ENCODE peak calls at places on chromosomes 11 and 22, in eight cellular contexts. One of them, this sample, is unnamed.

GRCh38 chr22:23714596-23715588 is 24.1 kb downstream of the RGL4 start:
- DNase-seq in kidney glomerular epithelial cell: no peak
- DNase-seq in cardiac muscle cell: no peak
- DNase-seq in stimulated activated CD8-positive, alpha-beta memory T cell treated with anti-CD3 and anti-CD28 coated beads, Interleukin-12 subunit alpha, Interleukin-12 subunit beta, amount 100 ng/mL, for 4 hours: no peak
- DNase-seq in AG04450: no peak
- DNase-seq in T-helper 2 cell: no peak
- DNase-seq in activated naive CD4-positive, alpha-beta T cell treated with Interleukin-2 at 50 U/mL for 16 hours: no peak
- DNase-seq in MCF 10A: no peak
- DNase-seq in this sample: no peak

GRCh38 chr22:44906248-44906936 is 103.4 kb downstream of the PHF21B start:
- DNase-seq in kidney glomerular epithelial cell: no peak
- DNase-seq in cardiac muscle cell: no peak
- DNase-seq in stimulated activated CD8-positive, alpha-beta memory T cell treated with anti-CD3 and anti-CD28 coated beads, Interleukin-12 subunit alpha, Interleukin-12 subunit beta, amount 100 ng/mL, for 4 hours: no peak
- DNase-seq in AG04450: no peak
- DNase-seq in T-helper 2 cell: no peak
- DNase-seq in activated naive CD4-positive, alpha-beta T cell treated with Interleukin-2 at 50 U/mL for 16 hours: no peak
- DNase-seq in MCF 10A: no peak
- DNase-seq in this sample: peak

GRCh38 chr11:115581871-115582639 is 77.8 kb upstream of the CADM1 start:
- DNase-seq in kidney glomerular epithelial cell: no peak
- DNase-seq in cardiac muscle cell: peak
- DNase-seq in stimulated activated CD8-positive, alpha-beta memory T cell treated with anti-CD3 and anti-CD28 coated beads, Interleukin-12 subunit alpha, Interleukin-12 subunit beta, amount 100 ng/mL, for 4 hours: no peak
- DNase-seq in AG04450: no peak
- DNase-seq in T-helper 2 cell: no peak
- DNase-seq in activated naive CD4-positive, alpha-beta T cell treated with Interleukin-2 at 50 U/mL for 16 hours: no peak
- DNase-seq in MCF 10A: no peak
- DNase-seq in this sample: no peak

GRCh38 chr11:16225623-16226022 is 130.7 kb downstream of the SOX6 start:
- DNase-seq in kidney glomerular epithelial cell: no peak
- DNase-seq in cardiac muscle cell: no peak
- DNase-seq in stimulated activated CD8-positive, alpha-beta memory T cell treated with anti-CD3 and anti-CD28 coated beads, Interleukin-12 subunit alpha, Interleukin-12 subunit beta, amount 100 ng/mL, for 4 hours: no peak
- DNase-seq in AG04450: no peak
- DNase-seq in T-helper 2 cell: no peak
- DNase-seq in activated naive CD4-positive, alpha-beta T cell treated with Interleukin-2 at 50 U/mL for 16 hours: no peak
- DNase-seq in MCF 10A: no peak
- DNase-seq in this sample: no peak

GRCh38 chr11:102341844-102342318 is 5.1 kb upstream of the BIRC2 start:
- DNase-seq in kidney glomerular epithelial cell: peak
- DNase-seq in cardiac muscle cell: peak
- DNase-seq in stimulated activated CD8-positive, alpha-beta memory T cell treated with anti-CD3 and anti-CD28 coated beads, Interleukin-12 subunit alpha, Interleukin-12 subunit beta, amount 100 ng/mL, for 4 hours: no peak
- DNase-seq in AG04450: peak
- DNase-seq in T-helper 2 cell: peak
- DNase-seq in activated naive CD4-positive, alpha-beta T cell treated with Interleukin-2 at 50 U/mL for 16 hours: peak
- DNase-seq in MCF 10A: peak
- DNase-seq in this sample: no peak

GRCh38 chr11:20277014-20277413 is 86.5 kb upstream of the HTATIP2 start:
- DNase-seq in kidney glomerular epithelial cell: no peak
- DNase-seq in cardiac muscle cell: no peak
- DNase-seq in stimulated activated CD8-positive, alpha-beta memory T cell treated with anti-CD3 and anti-CD28 coated beads, Interleukin-12 subunit alpha, Interleukin-12 subunit beta, amount 100 ng/mL, for 4 hours: no peak
- DNase-seq in AG04450: no peak
- DNase-seq in T-helper 2 cell: no peak
- DNase-seq in activated naive CD4-positive, alpha-beta T cell treated with Interleukin-2 at 50 U/mL for 16 hours: no peak
- DNase-seq in MCF 10A: no peak
- DNase-seq in this sample: no peak

GRCh38 chr11:10777806-10778205 is 26.8 kb downstream of the CTR9 start:
- DNase-seq in kidney glomerular epithelial cell: no peak
- DNase-seq in cardiac muscle cell: no peak
- DNase-seq in stimulated activated CD8-positive, alpha-beta memory T cell treated with anti-CD3 and anti-CD28 coated beads, Interleukin-12 subunit alpha, Interleukin-12 subunit beta, amount 100 ng/mL, for 4 hours: no peak
- DNase-seq in AG04450: no peak
- DNase-seq in T-helper 2 cell: no peak
- DNase-seq in activated naive CD4-positive, alpha-beta T cell treated with Interleukin-2 at 50 U/mL for 16 hours: no peak
- DNase-seq in MCF 10A: no peak
- DNase-seq in this sample: no peak

GRCh38 chr11:115665345-115665901 is 161.2 kb upstream of the CADM1 start:
- DNase-seq in kidney glomerular epithelial cell: no peak
- DNase-seq in cardiac muscle cell: no peak
- DNase-seq in stimulated activated CD8-positive, alpha-beta memory T cell treated with anti-CD3 and anti-CD28 coated beads, Interleukin-12 subunit alpha, Interleukin-12 subunit beta, amount 100 ng/mL, for 4 hours: no peak
- DNase-seq in AG04450: no peak
- DNase-seq in T-helper 2 cell: no peak
- DNase-seq in activated naive CD4-positive, alpha-beta T cell treated with Interleukin-2 at 50 U/mL for 16 hours: no peak
- DNase-seq in MCF 10A: no peak
- DNase-seq in this sample: no peak

GRCh38 chr22:35746946-35747703 is 29.5 kb downstream of the APOL5 start:
- DNase-seq in kidney glomerular epithelial cell: no peak
- DNase-seq in cardiac muscle cell: no peak
- DNase-seq in stimulated activated CD8-positive, alpha-beta memory T cell treated with anti-CD3 and anti-CD28 coated beads, Interleukin-12 subunit alpha, Interleukin-12 subunit beta, amount 100 ng/mL, for 4 hours: no peak
- DNase-seq in AG04450: peak
- DNase-seq in T-helper 2 cell: no peak
- DNase-seq in activated naive CD4-positive, alpha-beta T cell treated with Interleukin-2 at 50 U/mL for 16 hours: no peak
- DNase-seq in MCF 10A: no peak
- DNase-seq in this sample: no peak

GRCh38 chr11:11416502-11416901 is 63.5 kb upstream of the CSNK2A3 start:
- DNase-seq in kidney glomerular epithelial cell: no peak
- DNase-seq in cardiac muscle cell: no peak
- DNase-seq in stimulated activated CD8-positive, alpha-beta memory T cell treated with anti-CD3 and anti-CD28 coated beads, Interleukin-12 subunit alpha, Interleukin-12 subunit beta, amount 100 ng/mL, for 4 hours: no peak
- DNase-seq in AG04450: no peak
- DNase-seq in T-helper 2 cell: no peak
- DNase-seq in activated naive CD4-positive, alpha-beta T cell treated with Interleukin-2 at 50 U/mL for 16 hours: no peak
- DNase-seq in MCF 10A: peak
- DNase-seq in this sample: no peak

GRCh38 chr11:122765487-122766131 is 72.7 kb upstream of the CRTAM start:
- DNase-seq in kidney glomerular epithelial cell: peak
- DNase-seq in cardiac muscle cell: no peak
- DNase-seq in stimulated activated CD8-positive, alpha-beta memory T cell treated with anti-CD3 and anti-CD28 coated beads, Interleukin-12 subunit alpha, Interleukin-12 subunit beta, amount 100 ng/mL, for 4 hours: no peak
- DNase-seq in AG04450: no peak
- DNase-seq in T-helper 2 cell: no peak
- DNase-seq in activated naive CD4-positive, alpha-beta T cell treated with Interleukin-2 at 50 U/mL for 16 hours: no peak
- DNase-seq in MCF 10A: no peak
- DNase-seq in this sample: no peak

GRCh38 chr11:10298342-10298741 is 4.3 kb upstream of the SBF2 start:
- DNase-seq in kidney glomerular epithelial cell: peak
- DNase-seq in cardiac muscle cell: peak
- DNase-seq in stimulated activated CD8-positive, alpha-beta memory T cell treated with anti-CD3 and anti-CD28 coated beads, Interleukin-12 subunit alpha, Interleukin-12 subunit beta, amount 100 ng/mL, for 4 hours: no peak
- DNase-seq in AG04450: peak
- DNase-seq in T-helper 2 cell: peak
- DNase-seq in activated naive CD4-positive, alpha-beta T cell treated with Interleukin-2 at 50 U/mL for 16 hours: peak
- DNase-seq in MCF 10A: no peak
- DNase-seq in this sample: no peak

GRCh38 chr11:132257861-132258260 is 887.4 kb downstream of the NTM start:
- DNase-seq in kidney glomerular epithelial cell: no peak
- DNase-seq in cardiac muscle cell: no peak
- DNase-seq in stimulated activated CD8-positive, alpha-beta memory T cell treated with anti-CD3 and anti-CD28 coated beads, Interleukin-12 subunit alpha, Interleukin-12 subunit beta, amount 100 ng/mL, for 4 hours: no peak
- DNase-seq in AG04450: no peak
- DNase-seq in T-helper 2 cell: no peak
- DNase-seq in activated naive CD4-positive, alpha-beta T cell treated with Interleukin-2 at 50 U/mL for 16 hours: no peak
- DNase-seq in MCF 10A: no peak
- DNase-seq in this sample: no peak

GRCh38 chr11:113549611-113550061 is 74.4 kb upstream of the DRD2 start:
- DNase-seq in kidney glomerular epithelial cell: no peak
- DNase-seq in cardiac muscle cell: no peak
- DNase-seq in stimulated activated CD8-positive, alpha-beta memory T cell treated with anti-CD3 and anti-CD28 coated beads, Interleukin-12 subunit alpha, Interleukin-12 subunit beta, amount 100 ng/mL, for 4 hours: no peak
- DNase-seq in AG04450: no peak
- DNase-seq in T-helper 2 cell: no peak
- DNase-seq in activated naive CD4-positive, alpha-beta T cell treated with Interleukin-2 at 50 U/mL for 16 hours: no peak
- DNase-seq in MCF 10A: no peak
- DNase-seq in this sample: no peak

GRCh38 chr11:72232260-72233055 is 7.9 kb downstream of the INPPL1 start:
- DNase-seq in kidney glomerular epithelial cell: no peak
- DNase-seq in cardiac muscle cell: no peak
- DNase-seq in stimulated activated CD8-positive, alpha-beta memory T cell treated with anti-CD3 and anti-CD28 coated beads, Interleukin-12 subunit alpha, Interleukin-12 subunit beta, amount 100 ng/mL, for 4 hours: no peak
- DNase-seq in AG04450: no peak
- DNase-seq in T-helper 2 cell: no peak
- DNase-seq in activated naive CD4-positive, alpha-beta T cell treated with Interleukin-2 at 50 U/mL for 16 hours: no peak
- DNase-seq in MCF 10A: no peak
- DNase-seq in this sample: no peak

GRCh38 chr11:75597636-75598035 is 35.6 kb downstream of the SERPINH1 start:
- DNase-seq in kidney glomerular epithelial cell: no peak
- DNase-seq in cardiac muscle cell: peak
- DNase-seq in stimulated activated CD8-positive, alpha-beta memory T cell treated with anti-CD3 and anti-CD28 coated beads, Interleukin-12 subunit alpha, Interleukin-12 subunit beta, amount 100 ng/mL, for 4 hours: no peak
- DNase-seq in AG04450: no peak
- DNase-seq in T-helper 2 cell: peak
- DNase-seq in activated naive CD4-positive, alpha-beta T cell treated with Interleukin-2 at 50 U/mL for 16 hours: no peak
- DNase-seq in MCF 10A: peak
- DNase-seq in this sample: no peak

GRCh38 chr11:36688892-36689291 is 90.9 kb upstream of the RAG2 start:
- DNase-seq in kidney glomerular epithelial cell: no peak
- DNase-seq in cardiac muscle cell: no peak
- DNase-seq in stimulated activated CD8-positive, alpha-beta memory T cell treated with anti-CD3 and anti-CD28 coated beads, Interleukin-12 subunit alpha, Interleukin-12 subunit beta, amount 100 ng/mL, for 4 hours: no peak
- DNase-seq in AG04450: no peak
- DNase-seq in T-helper 2 cell: no peak
- DNase-seq in activated naive CD4-positive, alpha-beta T cell treated with Interleukin-2 at 50 U/mL for 16 hours: no peak
- DNase-seq in MCF 10A: no peak
- DNase-seq in this sample: no peak

GRCh38 chr11:127003260-127003981 is 2.9 kb upstream of the KIRREL3 start:
- DNase-seq in kidney glomerular epithelial cell: peak
- DNase-seq in cardiac muscle cell: peak
- DNase-seq in stimulated activated CD8-positive, alpha-beta memory T cell treated with anti-CD3 and anti-CD28 coated beads, Interleukin-12 subunit alpha, Interleukin-12 subunit beta, amount 100 ng/mL, for 4 hours: no peak
- DNase-seq in AG04450: no peak
- DNase-seq in T-helper 2 cell: peak
- DNase-seq in activated naive CD4-positive, alpha-beta T cell treated with Interleukin-2 at 50 U/mL for 16 hours: no peak
- DNase-seq in MCF 10A: no peak
- DNase-seq in this sample: no peak

GRCh38 chr11:116948375-116948774 is 111.0 kb upstream of the APOA1 start:
- DNase-seq in kidney glomerular epithelial cell: no peak
- DNase-seq in cardiac muscle cell: no peak
- DNase-seq in stimulated activated CD8-positive, alpha-beta memory T cell treated with anti-CD3 and anti-CD28 coated beads, Interleukin-12 subunit alpha, Interleukin-12 subunit beta, amount 100 ng/mL, for 4 hours: no peak
- DNase-seq in AG04450: no peak
- DNase-seq in T-helper 2 cell: peak
- DNase-seq in activated naive CD4-positive, alpha-beta T cell treated with Interleukin-2 at 50 U/mL for 16 hours: peak
- DNase-seq in MCF 10A: peak
- DNase-seq in this sample: no peak

GRCh38 chr11:47453365-47453764 is 4.4 kb upstream of the RAPSN start:
- DNase-seq in kidney glomerular epithelial cell: no peak
- DNase-seq in cardiac muscle cell: no peak
- DNase-seq in stimulated activated CD8-positive, alpha-beta memory T cell treated with anti-CD3 and anti-CD28 coated beads, Interleukin-12 subunit alpha, Interleukin-12 subunit beta, amount 100 ng/mL, for 4 hours: no peak
- DNase-seq in AG04450: no peak
- DNase-seq in T-helper 2 cell: peak
- DNase-seq in activated naive CD4-positive, alpha-beta T cell treated with Interleukin-2 at 50 U/mL for 16 hours: no peak
- DNase-seq in MCF 10A: no peak
- DNase-seq in this sample: no peak

GRCh38 chr11:9575531-9576240 is 2.2 kb downstream of the WEE1 start:
- DNase-seq in kidney glomerular epithelial cell: peak
- DNase-seq in cardiac muscle cell: no peak
- DNase-seq in stimulated activated CD8-positive, alpha-beta memory T cell treated with anti-CD3 and anti-CD28 coated beads, Interleukin-12 subunit alpha, Interleukin-12 subunit beta, amount 100 ng/mL, for 4 hours: no peak
- DNase-seq in AG04450: no peak
- DNase-seq in T-helper 2 cell: peak
- DNase-seq in activated naive CD4-positive, alpha-beta T cell treated with Interleukin-2 at 50 U/mL for 16 hours: no peak
- DNase-seq in MCF 10A: peak
- DNase-seq in this sample: no peak

This sample was measured in coronary artery.